ENCODE peak calls at places on chromosomes 6 and 20, in six cellular contexts. A, Y, U, I, X and H are unnamed samples.
A peak's percentile ranks its signal among the peaks of the same experiment; 100 is the strongest.

GRCh38 chr20:11373391-11373790 is 544.3 kb upstream of the BTBD3 start:
- DNase-seq in A (no peak), Y (no peak), U (no peak), I (no peak), X (peak; percentile 35), H (no peak)

GRCh38 chr6:52176550-52176949 is 9.6 kb upstream of the IL17A start:
- DNase-seq in A (no peak), Y (no peak), U (no peak), I (no peak), X (no peak), H (no peak)

GRCh38 chr6:130615816-130616215 is 211.4 kb upstream of the SMLR1 start:
- DNase-seq in A (no peak), Y (no peak), U (no peak), I (no peak), X (no peak), H (no peak)

GRCh38 chr20:4956200-4956810 is 45.0 kb downstream of the SLC23A2 start:
- DNase-seq in A (peak; percentile 74), Y (no peak), U (no peak), I (peak; percentile 32), X (peak; percentile 47), H (peak; percentile 25)

GRCh38 chr6:21164768-21165326 is 428.7 kb upstream of the SOX4 start:
- DNase-seq in A (no peak), Y (no peak), U (no peak), I (no peak), X (peak; percentile 59), H (no peak)

GRCh38 chr6:119012521-119012920 is 65.9 kb downstream of the FAM184A start:
- DNase-seq in A (no peak), Y (no peak), U (no peak), I (no peak), X (peak; percentile 1), H (peak; percentile 25)

GRCh38 chr6:1766663-1767062 is 156.9 kb downstream of the FOXC1 start:
- DNase-seq in A (no peak), Y (no peak), U (no peak), I (no peak), X (no peak), H (no peak)

GRCh38 chr6:136468711-136469110 is 81.5 kb downstream of the MAP7 start:
- DNase-seq in A (no peak), Y (no peak), U (no peak), I (no peak), X (no peak), H (no peak)

GRCh38 chr6:125868252-125868651 is 77.5 kb downstream of the NCOA7 start:
- DNase-seq in A (no peak), Y (no peak), U (no peak), I (no peak), X (no peak), H (peak; percentile 35)

GRCh38 chr20:32970115-32970972 is 33.9 kb downstream of the SUN5 start:
- DNase-seq in A (no peak), Y (no peak), U (peak; percentile 4), I (no peak), X (no peak), H (no peak)

GRCh38 chr6:112153926-112154621 is 66.7 kb downstream of the FAM229B start:
- DNase-seq in A (no peak), Y (no peak), U (no peak), I (peak; percentile 13), X (peak; percentile 94), H (peak; percentile 51)

GRCh38 chr6:106715922-106716321 is 86.5 kb downstream of the QRSL1 start:
- DNase-seq in A (no peak), Y (no peak), U (peak; percentile 41), I (no peak), X (no peak), H (peak; percentile 89)

DNA sequence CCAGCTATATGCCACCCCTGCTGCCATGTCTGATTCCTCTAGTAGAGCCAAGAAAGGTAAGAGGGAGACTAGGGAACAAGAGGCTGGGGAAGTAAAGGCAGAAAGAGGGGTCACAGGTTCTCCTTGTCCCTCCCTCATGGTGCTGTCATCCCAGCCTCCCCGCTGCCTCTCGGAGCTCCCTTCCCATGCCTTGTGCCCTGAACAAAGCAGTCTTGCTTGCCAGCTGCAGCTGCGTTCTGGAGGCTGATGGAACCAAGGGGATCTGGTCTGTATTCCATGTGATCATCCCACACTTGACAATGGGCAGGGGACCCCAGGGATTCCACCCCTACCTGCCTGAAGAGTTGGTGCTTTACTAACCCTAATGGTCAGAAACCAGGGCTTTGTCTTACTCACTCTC is 61.4 kb downstream of the DAAM2 start:
- DNase-seq in A (no peak), Y (no peak), U (no peak), I (no peak), X (no peak), H (no peak)
- H3K27ac ChIP-seq in A (no peak overlapping the region), Y (no peak overlapping the region), U (no peak overlapping the region), I (no peak overlapping the region), X (no peak overlapping the region), H (no peak overlapping the region)

GRCh38 chr6:44697333-44697732 is 309.8 kb downstream of the CDC5L start:
- DNase-seq in A (peak; percentile 33), Y (no peak), U (no peak), I (no peak), X (no peak), H (no peak)
- TF ChIP-seq CTCF in A (no peak), Y (no peak), U (no peak), I (no peak), X (no peak), H (no peak)

GRCh38 chr6:44119704-44120262 is 7.5 kb downstream of the MRPL14 start:
- DNase-seq in A (no peak), Y (no peak), U (no peak), I (no peak), X (peak; percentile 58), H (no peak)

GRCh38 chr6:44120692-44121443 is 6.4 kb downstream of the MRPL14 start:
- DNase-seq in A (peak; percentile 46), Y (no peak), U (no peak), I (no peak), X (no peak), H (no peak)

GRCh38 chr6:44115866-44116265 is 11.4 kb downstream of the MRPL14 start:
- DNase-seq in A (no peak), Y (no peak), U (no peak), I (no peak), X (peak; percentile 88), H (peak; percentile 84)

GRCh38 chr6:44116643-44117382 is 10.4 kb downstream of the MRPL14 start:
- DNase-seq in A (no peak), Y (no peak), U (no peak), I (no peak), X (peak; percentile 96), H (peak; percentile 76)

DNA sequence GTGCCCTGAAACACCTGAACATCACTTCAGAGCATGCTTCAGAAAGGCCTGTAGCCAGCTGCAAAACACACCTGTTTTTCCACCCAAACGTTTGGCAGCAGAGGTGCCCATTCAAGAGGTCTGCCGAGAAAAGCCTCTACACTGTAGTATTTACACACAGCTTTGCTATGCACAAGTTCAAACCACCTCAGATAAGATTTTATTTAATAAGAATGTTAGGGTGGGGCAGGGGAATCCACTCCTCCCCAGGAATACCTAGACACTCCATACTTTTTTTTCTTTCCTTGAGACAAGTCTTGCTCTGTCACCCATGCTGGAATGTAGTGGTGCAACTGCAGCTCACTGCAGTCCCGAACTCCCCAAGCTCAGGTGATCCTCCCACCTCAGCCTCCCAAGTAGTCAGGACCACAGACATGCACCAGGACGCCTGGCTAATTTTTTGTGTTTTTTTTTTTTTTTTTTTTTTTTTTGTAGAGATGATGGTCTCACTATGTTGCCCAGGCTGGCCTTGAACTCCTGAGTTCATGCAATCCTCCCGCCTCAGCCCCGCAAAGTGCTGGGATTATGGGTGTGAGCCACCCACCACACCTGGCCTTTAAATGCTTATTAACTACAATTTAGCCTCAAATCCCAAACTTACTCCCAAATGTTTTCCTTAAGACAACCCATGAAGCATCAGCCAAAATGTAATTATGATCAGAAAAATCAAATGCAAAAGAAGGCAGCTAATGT is 9.7 kb downstream of the MRPL14 start:
- DNase-seq in A (no peak), Y (no peak), U (no peak), I (no peak), X (peak; percentile 84), H (peak; percentile 91)
- H3K27ac ChIP-seq in A (no peak overlapping the region), Y (no peak overlapping the region), U (peak overlapping the region; percentile 21), I (peak overlapping the region; percentile 10), X (peak overlapping the region; percentile 72), H (no peak overlapping the region)

GRCh38 chr6:144344651-144345050 is 59.5 kb downstream of the UTRN start:
- DNase-seq in A (no peak), Y (no peak), U (no peak), I (no peak), X (no peak), H (no peak)
- TF ChIP-seq CTCF in A (no peak), Y (no peak), U (no peak), I (no peak), X (no peak), H (peak; percentile 10)

GRCh38 chr6:24738732-24739131 is 19.8 kb upstream of the C6orf62 start:
- DNase-seq in A (no peak), Y (peak; percentile 65), U (no peak), I (no peak), X (no peak), H (no peak)

DNA sequence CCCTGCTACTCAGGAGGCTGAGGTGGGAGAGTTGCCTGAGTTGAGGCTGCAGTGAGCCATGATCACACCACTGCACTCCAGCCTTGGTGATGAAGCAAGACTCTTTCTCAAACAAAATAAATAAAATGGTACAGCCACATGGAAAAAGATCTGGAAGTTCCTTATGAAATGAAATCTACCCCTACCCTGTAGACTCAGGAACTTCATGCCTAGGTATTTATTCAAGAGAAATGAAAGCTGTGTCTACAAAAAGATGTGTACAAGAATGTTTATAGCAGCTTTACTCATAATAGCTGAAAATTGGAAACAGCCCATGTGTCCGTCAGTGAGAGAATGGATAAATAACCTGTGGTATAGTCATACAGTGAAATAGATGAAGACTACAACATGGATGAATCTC is 15.2 kb upstream of the C6orf62 start:
- DNase-seq in A (no peak), Y (peak; percentile 58), U (no peak), I (no peak), X (no peak), H (no peak)
- H3K27ac ChIP-seq in A (no peak overlapping the region), Y (peak overlapping the region; percentile 27), U (no peak overlapping the region), I (no peak overlapping the region), X (no peak overlapping the region), H (no peak overlapping the region)

DNA sequence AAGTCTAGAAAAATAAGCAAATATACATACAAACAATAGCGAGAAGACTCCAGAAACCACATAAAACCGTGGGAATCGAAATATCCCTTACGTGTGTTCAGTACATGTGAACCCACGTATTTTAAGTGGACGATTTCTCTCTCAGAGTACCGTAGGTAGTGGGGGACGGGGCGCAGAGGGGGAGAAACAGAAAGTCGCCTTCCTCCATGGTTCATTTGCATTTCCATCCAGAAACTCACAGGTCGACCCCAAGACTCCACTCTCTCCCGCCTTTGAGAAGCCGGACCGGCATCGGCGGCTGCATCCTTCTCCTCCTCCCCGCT is 538 bp upstream of the ENPP1 start:
- DNase-seq in A (no peak), Y (no peak), U (no peak), I (no peak), X (no peak), H (no peak)
- TF ChIP-seq CTCF in A (no peak), Y (no peak), U (no peak), I (peak; percentile 42), X (no peak), H (no peak)

DNA sequence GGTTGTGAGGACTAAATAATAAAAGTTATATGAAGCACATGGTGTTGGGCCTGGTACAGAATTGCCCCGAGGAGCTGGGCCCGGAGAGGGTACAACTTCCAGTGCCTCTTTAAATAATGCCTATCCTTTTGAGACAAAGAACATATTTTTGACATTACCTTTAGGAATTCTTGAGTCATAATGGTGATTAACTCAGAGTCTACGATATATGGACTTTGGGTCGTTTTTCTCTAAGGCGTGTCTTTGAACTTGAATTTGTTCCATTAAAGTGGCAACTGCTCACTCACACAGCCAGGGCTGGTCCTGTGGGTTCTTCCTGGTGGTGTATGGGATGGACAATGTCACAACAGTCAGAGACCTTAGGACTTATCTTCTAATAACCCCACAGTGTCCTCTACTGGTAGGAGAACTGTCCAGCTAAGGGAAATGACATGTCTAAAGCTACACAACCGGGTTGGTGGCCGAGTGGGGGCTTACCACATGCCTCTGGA is 106.5 kb downstream of the CDC5L start:
- DNase-seq in A (no peak), Y (no peak), U (no peak), I (peak; percentile 54), X (peak; percentile 92), H (peak; percentile 86)
- H3K27ac ChIP-seq in A (no peak overlapping the region), Y (no peak overlapping the region), U (no peak overlapping the region), I (no peak overlapping the region), X (no peak overlapping the region), H (peak overlapping the region; percentile 83)